ENCODE peak calls at places on chromosomes 6 and 20, in five cellular contexts. W, P, Y, O and T are unnamed samples.
A peak's percentile ranks its signal among the peaks of the same experiment; 100 is the strongest.

GRCh38 chr6:11166948-11167347 is 55.4 kb upstream of the ERVFRD-1 start:
- DNase-seq in W (no peak), P (no peak), Y (no peak), O (no peak), T (no peak)

GRCh38 chr6:124927806-124928205 is 34.4 kb upstream of the RNF217 start:
- DNase-seq in W (no peak), P (no peak), Y (no peak), O (peak; percentile 38), T (no peak)

GRCh38 chr20:57399587-57400261 is 8.5 kb downstream of the RBM38 start:
- DNase-seq in W (no peak), P (no peak), Y (peak; percentile 53), O (no peak), T (no peak)

GRCh38 chr20:59153355-59153681 is 10.3 kb upstream of the ZNF831 start:
- DNase-seq in W (peak; percentile 80), P (no peak), Y (no peak), O (no peak), T (no peak)

GRCh38 chr6:75402296-75402695 is 91.3 kb downstream of the FILIP1 start:
- DNase-seq in W (no peak), P (peak; percentile 33), Y (no peak), O (peak; percentile 57), T (no peak)

GRCh38 chr20:55132523-55132922 is 657.1 kb downstream of the DOK5 start:
- DNase-seq in W (no peak), P (no peak), Y (no peak), O (no peak), T (no peak)

GRCh38 chr6:132063738-132064137 is 112.6 kb upstream of the CCN2 start:
- DNase-seq in W (no peak), P (peak; percentile 77), Y (no peak), O (peak; percentile 57), T (peak; percentile 90)

GRCh38 chr6:126633362-126633761 is 293.4 kb downstream of the CENPW start:
- DNase-seq in W (no peak), P (no peak), Y (no peak), O (peak; percentile 59), T (no peak)

GRCh38 chr6:160462551-160463109 is 114.5 kb downstream of the SLC22A3 start:
- DNase-seq in W (no peak), P (peak; percentile 82), Y (no peak), O (peak; percentile 87), T (peak; percentile 35)

GRCh38 chr6:150368762-150369161 is at the start of gene IYD:
- DNase-seq in W (no peak), P (no peak), Y (peak; percentile 50), O (no peak), T (no peak)

GRCh38 chr20:43843096-43843964 is 71.3 kb upstream of the TOX2 start:
- DNase-seq in W (no peak), P (peak; percentile 83), Y (no peak), O (peak; percentile 91), T (no peak)

GRCh38 chr6:149012040-149012545 is 265.3 kb downstream of the UST start:
- DNase-seq in W (peak; percentile 41), P (peak; percentile 89), Y (no peak), O (peak; percentile 96), T (no peak)

GRCh38 chr6:3706547-3707467 is 44.7 kb downstream of the PXDC1 start:
- DNase-seq in W (no peak), P (peak; percentile 48), Y (no peak), O (peak; percentile 6), T (no peak)

GRCh38 chr6:3294921-3295871 is 36.4 kb downstream of the PSMG4 start:
- DNase-seq in W (no peak), P (no peak), Y (no peak), O (no peak), T (no peak)

GRCh38 chr6:29816030-29816429 is 11.6 kb upstream of the HLA-G start:
- DNase-seq in W (no peak), P (no peak), Y (no peak), O (no peak), T (no peak)

GRCh38 chr6:144140859-144141258 is 9.5 kb upstream of the STX11 start:
- DNase-seq in W (no peak), P (peak; percentile 29), Y (no peak), O (no peak), T (no peak)

GRCh38 chr6:148494226-148494625 is 151.6 kb downstream of the SASH1 start:
- DNase-seq in W (no peak), P (peak; percentile 57), Y (no peak), O (no peak), T (no peak)

GRCh38 chr6:109456710-109457595 is 1.4 kb upstream of the MICAL1 start:
- DNase-seq in W (no peak), P (peak; percentile 79), Y (peak; percentile 78), O (peak; percentile 86), T (no peak)

GRCh38 chr6:84581494-84582259 is 182.7 kb downstream of the TBX18 start:
- DNase-seq in W (no peak), P (peak; percentile 67), Y (no peak), O (peak; percentile 79), T (peak; percentile 53)

GRCh38 chr6:122766256-122766655 is 13.3 kb upstream of the FABP7 start:
- DNase-seq in W (no peak), P (no peak), Y (no peak), O (no peak), T (no peak)

GRCh38 chr6:18090349-18090786 is 32.1 kb downstream of the NHLRC1 start:
- DNase-seq in W (no peak), P (no peak), Y (no peak), O (no peak), T (no peak)

GRCh38 chr20:17511401-17511800 is 19.8 kb downstream of the BFSP1 start:
- DNase-seq in W (no peak), P (no peak), Y (no peak), O (no peak), T (no peak)

GRCh38 chr6:167056370-167056769 is 57.2 kb downstream of the CEP43 start:
- DNase-seq in W (no peak), P (peak; percentile 54), Y (no peak), O (no peak), T (peak; percentile 47)

DNA sequence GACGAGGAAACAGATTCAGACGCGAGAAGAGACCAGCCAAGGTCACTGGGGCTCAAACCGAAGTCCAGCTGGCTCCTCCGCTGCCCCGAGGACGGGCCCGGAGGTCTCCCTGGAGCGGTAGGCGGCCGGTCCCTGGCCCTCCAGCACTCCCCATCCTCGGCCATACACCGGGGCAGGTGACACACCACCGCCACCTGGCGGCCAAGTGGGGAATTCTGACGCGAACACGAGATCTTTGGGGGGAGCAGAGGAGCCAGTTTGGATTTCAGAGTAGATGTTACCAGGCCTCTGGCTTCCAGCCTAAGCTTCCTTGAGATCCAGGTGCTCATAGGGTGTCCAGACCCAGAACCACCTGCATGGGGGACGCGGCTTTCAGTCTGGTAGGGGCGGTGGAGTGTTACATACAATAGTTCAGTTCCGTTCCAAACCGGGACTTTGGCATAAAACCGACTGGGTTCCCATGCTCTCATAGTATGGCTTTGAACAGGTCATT is 16.1 kb downstream of the BPIFB1 start:
- DNase-seq in W (peak; percentile 17), P (peak; percentile 54), Y (peak; percentile 73), O (peak; percentile 42), T (no peak)
- H3K4me3 ChIP-seq in W (no peak overlapping the region), P (no peak overlapping the region), Y (no peak overlapping the region), O (no peak overlapping the region), T (no peak overlapping the region)

GRCh38 chr20:63539092-63539430 is 1.9 kb upstream of the PTK6 start:
- DNase-seq in W (no peak), P (no peak), Y (no peak), O (no peak), T (no peak)

GRCh38 chr20:63536241-63536977 is 767 bp downstream of the PTK6 start:
- DNase-seq in W (no peak), P (peak; percentile 26), Y (peak; percentile 71), O (peak; percentile 28), T (no peak)

GRCh38 chr20:63536997-63537524 is at the start of gene PTK6:
- DNase-seq in W (no peak), P (no peak), Y (peak; percentile 84), O (no peak), T (no peak)

GRCh38 chr20:63538204-63539091 is 1.3 kb upstream of the PTK6 start:
- DNase-seq in W (peak; percentile 92), P (no peak), Y (peak; percentile 96), O (peak; percentile 49), T (no peak)

DNA sequence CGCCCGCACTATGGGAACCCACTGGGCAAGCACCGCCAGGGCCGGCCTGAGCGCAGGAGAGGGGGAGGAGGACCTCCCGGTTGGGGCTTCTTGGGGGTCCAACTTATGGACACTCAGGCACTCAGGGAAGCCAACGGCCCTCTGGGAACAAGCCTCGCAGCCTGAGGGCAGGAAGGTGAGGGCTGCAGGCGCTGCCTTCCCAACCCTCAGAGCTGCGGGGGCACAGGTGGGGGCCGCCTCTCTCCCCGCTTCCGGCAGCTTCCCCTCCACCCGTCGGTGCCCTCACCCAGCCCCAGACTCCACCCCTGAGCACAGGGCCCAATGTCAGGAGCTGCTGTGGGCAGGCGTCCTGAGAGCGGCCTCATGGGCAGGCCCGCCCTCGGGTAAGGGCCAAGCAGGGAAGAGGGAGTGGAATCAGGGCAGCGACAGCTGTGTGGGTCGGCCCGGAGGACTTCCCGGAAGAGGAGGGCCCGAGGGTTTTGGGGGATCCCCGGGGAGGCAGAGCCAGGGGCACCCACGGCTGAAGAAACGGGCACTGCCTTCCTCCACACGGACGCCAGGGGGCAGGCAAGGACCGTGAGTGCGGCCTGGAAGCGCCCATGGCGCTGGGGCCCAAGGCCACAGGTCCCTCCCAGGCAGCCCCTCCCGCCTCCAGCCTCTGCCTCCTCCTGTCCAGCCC is 488 bp upstream of the PTK6 start:
- DNase-seq in W (peak; percentile 64), P (peak; percentile 94), Y (peak; percentile 96), O (peak; percentile 91), T (peak; percentile 30)
- H3K4me3 ChIP-seq in W (no peak overlapping the region), P (peak overlapping the region; percentile 28), Y (peak overlapping the region; percentile 28), O (peak overlapping the region; percentile 28), T (peak overlapping the region; percentile 36)

DNA sequence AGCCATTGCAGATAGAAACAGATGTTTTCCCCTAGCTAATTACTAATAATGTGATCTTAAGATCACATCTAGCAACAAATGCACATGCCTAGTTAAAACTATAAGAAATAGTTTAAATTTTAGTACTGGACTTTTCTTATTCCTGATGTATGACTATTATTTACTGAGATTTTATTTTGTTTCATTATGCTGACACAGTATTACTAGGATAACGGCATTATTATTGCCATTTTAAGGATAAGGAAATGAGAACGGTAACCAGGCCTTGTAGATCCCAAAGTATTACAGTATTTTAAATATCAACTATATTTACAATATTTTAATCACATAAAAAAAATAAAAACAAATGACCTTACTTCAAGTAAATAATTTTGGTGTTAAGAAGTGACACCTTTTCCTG is 240.3 kb downstream of the ADGRB3 start:
- DNase-seq in W (no peak), P (no peak), Y (no peak), O (no peak), T (no peak)
- H3K4me3 ChIP-seq in W (no peak overlapping the region), P (no peak overlapping the region), Y (no peak overlapping the region), O (no peak overlapping the region), T (no peak overlapping the region)

DNA sequence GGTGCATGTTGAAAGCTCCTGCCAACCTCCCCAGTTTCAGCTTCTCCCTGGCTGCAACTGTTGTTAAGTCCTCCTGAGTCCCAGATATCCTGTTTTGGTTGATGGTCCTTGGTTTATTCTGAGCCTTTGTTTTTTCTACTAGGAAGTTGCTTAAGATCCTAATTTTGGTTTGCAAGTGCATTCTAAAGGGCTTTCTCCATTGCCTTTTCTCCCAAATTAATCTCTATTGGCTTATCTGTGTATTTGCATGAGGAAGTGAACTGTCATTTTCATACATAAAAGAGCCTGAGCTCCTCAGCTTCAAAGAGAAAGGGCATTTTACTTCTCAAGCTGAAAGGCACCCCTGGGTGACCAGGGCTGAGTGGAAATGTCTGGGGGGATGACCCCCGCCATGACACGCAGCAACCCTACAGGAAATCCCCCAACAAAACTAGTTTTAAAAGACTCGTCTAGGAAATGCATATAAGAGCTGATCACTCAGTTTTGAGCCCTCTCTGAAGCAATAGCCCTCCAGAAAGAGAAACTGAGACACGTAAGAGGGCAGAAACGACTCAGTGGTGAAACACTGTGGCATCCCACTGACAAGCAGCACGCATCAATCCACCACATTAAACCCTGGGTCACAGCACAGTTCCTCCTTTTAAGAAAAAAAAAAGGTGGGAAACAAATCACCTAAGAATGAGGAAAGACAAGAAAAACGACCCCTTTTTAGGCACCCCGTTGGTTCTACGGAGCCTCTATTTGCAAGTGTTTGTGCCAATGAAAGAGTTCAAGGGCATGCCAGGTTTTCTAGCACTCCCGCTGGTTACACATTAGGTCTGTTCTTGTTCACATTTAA is 140.9 kb downstream of the THBS2 start:
- DNase-seq in W (no peak), P (peak; percentile 5), Y (no peak), O (no peak), T (no peak)
- H3K4me3 ChIP-seq in W (no peak overlapping the region), P (no peak overlapping the region), Y (no peak overlapping the region), O (no peak overlapping the region), T (no peak overlapping the region)